ENCODE peak calls at places on chromosomes 3 and 15, in five cellular contexts. One of them, this sample, is unnamed.

GRCh38 chr3:141367038-141367730 is 1.1 kb upstream of the ZBTB38 start:
- DNase-seq in stimulated activated CD4-positive, alpha-beta T cell treated with anti-CD3 and anti-CD28 coated beads, Interleukin-1b, Interleukin-23, amount 100 ng/mL, for 48 hours: no peak
- DNase-seq in thoracic aorta: peak
- DNase-seq in heart right ventricle: peak
- DNase-seq in pons: peak
- DNase-seq in this sample: peak

GRCh38 chr15:96431787-96432186 is 101.3 kb downstream of the NR2F2 start:
- DNase-seq in stimulated activated CD4-positive, alpha-beta T cell treated with anti-CD3 and anti-CD28 coated beads, Interleukin-1b, Interleukin-23, amount 100 ng/mL, for 48 hours: no peak
- DNase-seq in pons: no peak
- DNase-seq in heart right ventricle: no peak
- DNase-seq in thoracic aorta: no peak
- DNase-seq in this sample: peak

GRCh38 chr3:13823186-13823585 is 56.7 kb downstream of the WNT7A start:
- DNase-seq in heart right ventricle: no peak
- DNase-seq in thoracic aorta: no peak
- DNase-seq in pons: no peak
- DNase-seq in stimulated activated CD4-positive, alpha-beta T cell treated with anti-CD3 and anti-CD28 coated beads, Interleukin-1b, Interleukin-23, amount 100 ng/mL, for 48 hours: no peak
- DNase-seq in this sample: no peak

GRCh38 chr15:68186671-68187397 is 18.3 kb downstream of the CALML4 start:
- DNase-seq in pons: no peak
- DNase-seq in thoracic aorta: no peak
- DNase-seq in stimulated activated CD4-positive, alpha-beta T cell treated with anti-CD3 and anti-CD28 coated beads, Interleukin-1b, Interleukin-23, amount 100 ng/mL, for 48 hours: no peak
- DNase-seq in heart right ventricle: no peak
- DNase-seq in this sample: no peak

GRCh38 chr3:53375019-53375418 is 27.7 kb upstream of the DCP1A start:
- DNase-seq in stimulated activated CD4-positive, alpha-beta T cell treated with anti-CD3 and anti-CD28 coated beads, Interleukin-1b, Interleukin-23, amount 100 ng/mL, for 48 hours: peak
- DNase-seq in pons: peak
- DNase-seq in thoracic aorta: no peak
- DNase-seq in heart right ventricle: peak
- DNase-seq in this sample: peak

GRCh38 chr3:177498037-177498857 is 301.0 kb upstream of the TBL1XR1 start:
- DNase-seq in pons: no peak
- DNase-seq in heart right ventricle: no peak
- DNase-seq in stimulated activated CD4-positive, alpha-beta T cell treated with anti-CD3 and anti-CD28 coated beads, Interleukin-1b, Interleukin-23, amount 100 ng/mL, for 48 hours: no peak
- DNase-seq in thoracic aorta: no peak
- DNase-seq in this sample: peak

GRCh38 chr3:55541016-55541415 is 53.9 kb upstream of the WNT5A start:
- DNase-seq in stimulated activated CD4-positive, alpha-beta T cell treated with anti-CD3 and anti-CD28 coated beads, Interleukin-1b, Interleukin-23, amount 100 ng/mL, for 48 hours: no peak
- DNase-seq in heart right ventricle: no peak
- DNase-seq in thoracic aorta: no peak
- DNase-seq in pons: no peak
- DNase-seq in this sample: no peak

GRCh38 chr3:55452886-55453285 is 34.2 kb downstream of the WNT5A start:
- DNase-seq in stimulated activated CD4-positive, alpha-beta T cell treated with anti-CD3 and anti-CD28 coated beads, Interleukin-1b, Interleukin-23, amount 100 ng/mL, for 48 hours: no peak
- DNase-seq in pons: no peak
- DNase-seq in thoracic aorta: no peak
- DNase-seq in heart right ventricle: no peak
- DNase-seq in this sample: no peak

GRCh38 chr3:179513867-179514266 is 48.9 kb upstream of the ACTL6A start:
- DNase-seq in heart right ventricle: no peak
- DNase-seq in pons: no peak
- DNase-seq in thoracic aorta: no peak
- DNase-seq in stimulated activated CD4-positive, alpha-beta T cell treated with anti-CD3 and anti-CD28 coated beads, Interleukin-1b, Interleukin-23, amount 100 ng/mL, for 48 hours: no peak
- DNase-seq in this sample: no peak

GRCh38 chr15:68484696-68485400 is 52.9 kb upstream of the ITGA11 start:
- DNase-seq in heart right ventricle: no peak
- DNase-seq in thoracic aorta: no peak
- DNase-seq in pons: no peak
- DNase-seq in stimulated activated CD4-positive, alpha-beta T cell treated with anti-CD3 and anti-CD28 coated beads, Interleukin-1b, Interleukin-23, amount 100 ng/mL, for 48 hours: no peak
- DNase-seq in this sample: no peak

GRCh38 chr15:74995779-74996765 is 709 bp downstream of the SCAMP5 start:
- DNase-seq in stimulated activated CD4-positive, alpha-beta T cell treated with anti-CD3 and anti-CD28 coated beads, Interleukin-1b, Interleukin-23, amount 100 ng/mL, for 48 hours: peak
- DNase-seq in pons: peak
- DNase-seq in thoracic aorta: no peak
- DNase-seq in heart right ventricle: no peak
- DNase-seq in this sample: no peak

GRCh38 chr15:37106490-37107001 is 6.2 kb upstream of the MEIS2 start:
- DNase-seq in heart right ventricle: peak
- DNase-seq in thoracic aorta: no peak
- DNase-seq in stimulated activated CD4-positive, alpha-beta T cell treated with anti-CD3 and anti-CD28 coated beads, Interleukin-1b, Interleukin-23, amount 100 ng/mL, for 48 hours: no peak
- DNase-seq in pons: no peak
- DNase-seq in this sample: no peak

GRCh38 chr3:171906951-171907676 is 64.0 kb downstream of the TMEM212 start:
- DNase-seq in heart right ventricle: no peak
- DNase-seq in stimulated activated CD4-positive, alpha-beta T cell treated with anti-CD3 and anti-CD28 coated beads, Interleukin-1b, Interleukin-23, amount 100 ng/mL, for 48 hours: no peak
- DNase-seq in thoracic aorta: no peak
- DNase-seq in pons: no peak
- DNase-seq in this sample: no peak

GRCh38 chr3:45311953-45312795 is 76.2 kb upstream of the LARS2 start:
- DNase-seq in heart right ventricle: no peak
- DNase-seq in pons: no peak
- DNase-seq in stimulated activated CD4-positive, alpha-beta T cell treated with anti-CD3 and anti-CD28 coated beads, Interleukin-1b, Interleukin-23, amount 100 ng/mL, for 48 hours: no peak
- DNase-seq in thoracic aorta: no peak
- DNase-seq in this sample: no peak

GRCh38 chr3:43417133-43417532 is 130.8 kb downstream of the SNRK start:
- DNase-seq in pons: no peak
- DNase-seq in stimulated activated CD4-positive, alpha-beta T cell treated with anti-CD3 and anti-CD28 coated beads, Interleukin-1b, Interleukin-23, amount 100 ng/mL, for 48 hours: no peak
- DNase-seq in heart right ventricle: no peak
- DNase-seq in thoracic aorta: no peak
- DNase-seq in this sample: no peak

GRCh38 chr3:52086939-52087675 is 30.7 kb upstream of the DUSP7 start:
- DNase-seq in thoracic aorta: no peak
- DNase-seq in heart right ventricle: peak
- DNase-seq in stimulated activated CD4-positive, alpha-beta T cell treated with anti-CD3 and anti-CD28 coated beads, Interleukin-1b, Interleukin-23, amount 100 ng/mL, for 48 hours: no peak
- DNase-seq in pons: no peak
- DNase-seq in this sample: no peak

GRCh38 chr3:82467051-82467450 is 705.6 kb upstream of the GBE1 start:
- DNase-seq in pons: no peak
- DNase-seq in thoracic aorta: no peak
- DNase-seq in heart right ventricle: no peak
- DNase-seq in stimulated activated CD4-positive, alpha-beta T cell treated with anti-CD3 and anti-CD28 coated beads, Interleukin-1b, Interleukin-23, amount 100 ng/mL, for 48 hours: no peak
- DNase-seq in this sample: no peak

GRCh38 chr3:98185180-98185579 is 18.7 kb downstream of the OR5H15 start:
- DNase-seq in thoracic aorta: no peak
- DNase-seq in stimulated activated CD4-positive, alpha-beta T cell treated with anti-CD3 and anti-CD28 coated beads, Interleukin-1b, Interleukin-23, amount 100 ng/mL, for 48 hours: no peak
- DNase-seq in heart right ventricle: no peak
- DNase-seq in pons: no peak
- DNase-seq in this sample: no peak

GRCh38 chr3:69110941-69111546 is 11.4 kb downstream of the LMOD3 start:
- DNase-seq in stimulated activated CD4-positive, alpha-beta T cell treated with anti-CD3 and anti-CD28 coated beads, Interleukin-1b, Interleukin-23, amount 100 ng/mL, for 48 hours: no peak
- DNase-seq in pons: no peak
- DNase-seq in thoracic aorta: no peak
- DNase-seq in heart right ventricle: no peak
- DNase-seq in this sample: no peak

GRCh38 chr3:27216955-27217552 is 152.1 kb downstream of the NEK10 start:
- DNase-seq in pons: no peak
- DNase-seq in heart right ventricle: no peak
- DNase-seq in stimulated activated CD4-positive, alpha-beta T cell treated with anti-CD3 and anti-CD28 coated beads, Interleukin-1b, Interleukin-23, amount 100 ng/mL, for 48 hours: no peak
- DNase-seq in thoracic aorta: no peak
- DNase-seq in this sample: no peak

GRCh38 chr3:131543714-131544113 is 40.9 kb upstream of the MRPL3 start:
- DNase-seq in pons: peak
- DNase-seq in heart right ventricle: peak
- DNase-seq in stimulated activated CD4-positive, alpha-beta T cell treated with anti-CD3 and anti-CD28 coated beads, Interleukin-1b, Interleukin-23, amount 100 ng/mL, for 48 hours: no peak
- DNase-seq in thoracic aorta: peak
- DNase-seq in this sample: peak

GRCh38 chr15:35054380-35054779 is 30.7 kb downstream of the NANOGP8 start:
- DNase-seq in stimulated activated CD4-positive, alpha-beta T cell treated with anti-CD3 and anti-CD28 coated beads, Interleukin-1b, Interleukin-23, amount 100 ng/mL, for 48 hours: no peak
- DNase-seq in thoracic aorta: no peak
- DNase-seq in pons: no peak
- DNase-seq in heart right ventricle: no peak
- DNase-seq in this sample: no peak

GRCh38 chr15:73631915-73632669 is 1.1 kb downstream of the NPTN start:
- DNase-seq in heart right ventricle: peak
- DNase-seq in pons: peak
- DNase-seq in stimulated activated CD4-positive, alpha-beta T cell treated with anti-CD3 and anti-CD28 coated beads, Interleukin-1b, Interleukin-23, amount 100 ng/mL, for 48 hours: no peak
- DNase-seq in thoracic aorta: no peak
- DNase-seq in this sample: no peak

GRCh38 chr3:45864760-45865567 is 21.4 kb upstream of the CCR9 start:
- DNase-seq in stimulated activated CD4-positive, alpha-beta T cell treated with anti-CD3 and anti-CD28 coated beads, Interleukin-1b, Interleukin-23, amount 100 ng/mL, for 48 hours: peak
- DNase-seq in pons: no peak
- DNase-seq in heart right ventricle: no peak
- DNase-seq in thoracic aorta: no peak
- DNase-seq in this sample: no peak

GRCh38 chr3:51371943-51372557 is 13.0 kb upstream of the MANF start:
- DNase-seq in heart right ventricle: no peak
- DNase-seq in thoracic aorta: no peak
- DNase-seq in pons: peak
- DNase-seq in stimulated activated CD4-positive, alpha-beta T cell treated with anti-CD3 and anti-CD28 coated beads, Interleukin-1b, Interleukin-23, amount 100 ng/mL, for 48 hours: no peak
- DNase-seq in this sample: peak

GRCh38 chr3:178562143-178562868 is 26.1 kb downstream of the KCNMB2 start:
- DNase-seq in thoracic aorta: no peak
- DNase-seq in stimulated activated CD4-positive, alpha-beta T cell treated with anti-CD3 and anti-CD28 coated beads, Interleukin-1b, Interleukin-23, amount 100 ng/mL, for 48 hours: no peak
- DNase-seq in heart right ventricle: peak
- DNase-seq in pons: no peak
- DNase-seq in this sample: peak

GRCh38 chr3:156838035-156838434 is 11.9 kb downstream of the LEKR1 start:
- DNase-seq in pons: no peak
- DNase-seq in stimulated activated CD4-positive, alpha-beta T cell treated with anti-CD3 and anti-CD28 coated beads, Interleukin-1b, Interleukin-23, amount 100 ng/mL, for 48 hours: no peak
- DNase-seq in heart right ventricle: no peak
- DNase-seq in thoracic aorta: no peak
- DNase-seq in this sample: no peak

GRCh38 chr15:62440310-62440709 is 275.2 kb upstream of the C2CD4B start:
- DNase-seq in pons: no peak
- DNase-seq in stimulated activated CD4-positive, alpha-beta T cell treated with anti-CD3 and anti-CD28 coated beads, Interleukin-1b, Interleukin-23, amount 100 ng/mL, for 48 hours: no peak
- DNase-seq in heart right ventricle: no peak
- DNase-seq in thoracic aorta: no peak
- DNase-seq in this sample: no peak

GRCh38 chr15:82566690-82567089 is 26.4 kb upstream of the RPS17 start:
- DNase-seq in thoracic aorta: no peak
- DNase-seq in stimulated activated CD4-positive, alpha-beta T cell treated with anti-CD3 and anti-CD28 coated beads, Interleukin-1b, Interleukin-23, amount 100 ng/mL, for 48 hours: no peak
- DNase-seq in pons: no peak
- DNase-seq in heart right ventricle: no peak
- DNase-seq in this sample: no peak

GRCh38 chr3:23756206-23756840 is 49.4 kb upstream of the UBE2E1 start:
- DNase-seq in heart right ventricle: no peak
- DNase-seq in stimulated activated CD4-positive, alpha-beta T cell treated with anti-CD3 and anti-CD28 coated beads, Interleukin-1b, Interleukin-23, amount 100 ng/mL, for 48 hours: no peak
- DNase-seq in pons: no peak
- DNase-seq in thoracic aorta: no peak
- DNase-seq in this sample: no peak

GRCh38 chr3:39410893-39411292 is 4.4 kb downstream of the RPSA start:
- DNase-seq in pons: no peak
- DNase-seq in heart right ventricle: no peak
- DNase-seq in thoracic aorta: no peak
- DNase-seq in stimulated activated CD4-positive, alpha-beta T cell treated with anti-CD3 and anti-CD28 coated beads, Interleukin-1b, Interleukin-23, amount 100 ng/mL, for 48 hours: no peak
- DNase-seq in this sample: no peak

GRCh38 chr3:143763568-143764162 is 84.6 kb downstream of the SLC9A9 start:
- DNase-seq in pons: peak
- DNase-seq in heart right ventricle: no peak
- DNase-seq in stimulated activated CD4-positive, alpha-beta T cell treated with anti-CD3 and anti-CD28 coated beads, Interleukin-1b, Interleukin-23, amount 100 ng/mL, for 48 hours: no peak
- DNase-seq in thoracic aorta: no peak
- DNase-seq in this sample: no peak

GRCh38 chr15:75644376-75644775 is 3.3 kb upstream of the SNX33 start:
- DNase-seq in heart right ventricle: no peak
- DNase-seq in thoracic aorta: no peak
- DNase-seq in pons: no peak
- DNase-seq in stimulated activated CD4-positive, alpha-beta T cell treated with anti-CD3 and anti-CD28 coated beads, Interleukin-1b, Interleukin-23, amount 100 ng/mL, for 48 hours: no peak
- DNase-seq in this sample: no peak

GRCh38 chr3:23676093-23676492 is 129.7 kb upstream of the UBE2E1 start:
- DNase-seq in pons: no peak
- DNase-seq in stimulated activated CD4-positive, alpha-beta T cell treated with anti-CD3 and anti-CD28 coated beads, Interleukin-1b, Interleukin-23, amount 100 ng/mL, for 48 hours: no peak
- DNase-seq in thoracic aorta: no peak
- DNase-seq in heart right ventricle: no peak
- DNase-seq in this sample: no peak

GRCh38 chr15:56915888-56916287 is 2.6 kb upstream of the TCF12 start:
- DNase-seq in pons: no peak
- DNase-seq in heart right ventricle: no peak
- DNase-seq in stimulated activated CD4-positive, alpha-beta T cell treated with anti-CD3 and anti-CD28 coated beads, Interleukin-1b, Interleukin-23, amount 100 ng/mL, for 48 hours: no peak
- DNase-seq in thoracic aorta: no peak
- DNase-seq in this sample: no peak